ENCODE peak calls at places on chromosomes 16 and 17, in ten cellular contexts. Y is neuronal stem cell; O is IMR-90; L is hepatocyte; C is body of pancreas; I is heart right ventricle; J is CD8-positive, alpha-beta memory T cell; D is MM.1S; B is iPS DF 6.9; S is CD4-positive, CD25-positive, alpha-beta regulatory T cell. H is an unnamed sample.
A peak's percentile ranks its signal among the peaks of the same experiment; 100 is the strongest.

GRCh38 chr16:89841275-89841674 is 13.0 kb downstream of the SPIRE2 start:
- DNase-seq in Y (no peak), O (no peak), L (no peak), C (no peak), I (no peak), J (peak; percentile 53), D (no peak), B (no peak), S (peak; percentile 15), H (no peak)

GRCh38 chr16:81405702-81406113 is 38.9 kb upstream of the CMIP start:
- DNase-seq in Y (no peak), O (peak; percentile 92), L (peak; percentile 88), C (peak; percentile 25), I (no peak), J (no peak), D (no peak), B (no peak), S (no peak), H (peak; percentile 24)

GRCh38 chr16:7792346-7792745 is 459.7 kb downstream of the RBFOX1 start:
- DNase-seq in Y (no peak), O (no peak), L (no peak), C (no peak), I (no peak), J (no peak), D (no peak), B (no peak), S (no peak), H (no peak)

GRCh38 chr16:80515374-80515773 is 25.4 kb upstream of the DYNLRB2 start:
- DNase-seq in Y (no peak), O (no peak), L (no peak), C (no peak), I (no peak), J (no peak), D (no peak), B (no peak), S (no peak), H (no peak)

GRCh38 chr16:57628008-57628781 is at the start of gene ADGRG1:
- DNase-seq in Y (peak; percentile 69), O (peak; percentile 97), L (peak; percentile 94), C (peak; percentile 56), I (peak; percentile 84), J (no peak), D (no peak), B (no peak), S (no peak), H (peak; percentile 55)

GRCh38 chr17:78558181-78558850 is 18.9 kb downstream of the DNAH17 start:
- DNase-seq in Y (no peak), O (no peak), L (no peak), C (no peak), I (no peak), J (no peak), D (no peak), B (no peak), S (no peak), H (no peak)

GRCh38 chr17:61492759-61493526 is 40.7 kb downstream of the TBX4 start:
- DNase-seq in Y (no peak), O (peak; percentile 56), L (no peak), C (no peak), I (no peak), J (no peak), D (no peak), B (no peak), S (no peak), H (no peak)

GRCh38 chr17:79033046-79033616 is 9.2 kb downstream of the C1QTNF1 start:
- DNase-seq in Y (no peak), O (no peak), L (no peak), C (no peak), I (no peak), J (no peak), D (no peak), B (no peak), S (no peak), H (no peak)

GRCh38 chr16:48330847-48331204 is 54.4 kb downstream of the SIAH1 start:
- DNase-seq in Y (no peak), O (no peak), L (no peak), C (no peak), I (no peak), J (no peak), D (no peak), B (no peak), S (no peak), H (no peak)

GRCh38 chr17:40343126-40344119 is 21.1 kb downstream of the GJD3 start:
- DNase-seq in Y (no peak), O (no peak), L (no peak), C (no peak), I (peak; percentile 78), J (no peak), D (no peak), B (no peak), S (no peak), H (no peak)

GRCh38 chr17:40342575-40343058 is 21.9 kb downstream of the GJD3 start:
- DNase-seq in Y (no peak), O (no peak), L (no peak), C (no peak), I (no peak), J (no peak), D (no peak), B (no peak), S (no peak), H (no peak)

GRCh38 chr17:40346061-40346767 is 18.3 kb downstream of the GJD3 start:
- DNase-seq in Y (no peak), O (no peak), L (no peak), C (no peak), I (no peak), J (no peak), D (no peak), B (no peak), S (no peak), H (no peak)

GRCh38 chr17:40345161-40346034 is 19.1 kb downstream of the GJD3 start:
- DNase-seq in Y (peak; percentile 72), O (peak; percentile 51), L (peak; percentile 89), C (peak; percentile 86), I (peak; percentile 83), J (no peak), D (no peak), B (no peak), S (peak; percentile 42), H (peak; percentile 65)

DNA sequence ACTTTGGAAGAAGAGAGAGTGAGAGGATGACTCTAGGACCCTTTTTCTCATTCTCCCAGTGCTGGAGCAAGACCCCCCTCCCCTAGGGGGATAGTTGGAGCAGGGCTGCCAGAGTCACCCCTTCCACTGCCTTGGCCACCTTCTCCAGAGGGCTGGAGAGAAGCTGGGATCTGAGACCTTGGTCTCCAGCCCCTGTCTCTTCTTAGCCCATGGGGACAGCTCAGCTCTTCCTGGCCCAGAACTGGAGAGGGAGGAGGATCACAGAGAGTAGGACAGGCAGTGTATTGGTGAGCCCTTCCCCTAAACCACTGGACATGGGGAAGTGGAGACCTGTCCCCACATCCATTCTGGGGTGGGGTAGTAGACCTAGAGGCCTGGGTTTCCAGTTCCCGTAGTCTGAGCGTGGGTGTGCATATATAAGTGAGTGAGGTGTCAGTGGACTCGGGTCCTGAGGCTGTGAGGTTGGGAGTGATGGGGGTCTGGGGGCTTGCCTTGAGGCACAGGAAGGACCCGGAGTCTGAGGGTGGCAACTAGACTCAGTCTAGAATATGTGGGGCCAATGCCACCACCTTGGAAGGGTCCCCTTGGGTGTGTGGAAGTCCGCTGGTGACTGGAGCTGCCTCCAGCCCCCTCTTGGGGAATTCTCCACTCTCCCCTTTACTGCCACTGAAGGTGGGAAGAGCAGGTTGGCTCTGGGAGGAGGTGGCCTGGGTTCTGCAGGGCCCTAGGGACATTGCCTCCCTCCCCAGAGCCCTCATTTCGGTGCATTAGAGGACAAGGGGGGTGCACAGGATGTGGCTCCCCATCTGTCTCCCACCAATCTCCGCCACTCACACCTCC is 20.0 kb downstream of the GJD3 start:
- DNase-seq in Y (no peak), O (no peak), L (no peak), C (no peak), I (no peak), J (no peak), D (no peak), B (no peak), S (no peak), H (no peak)
- H3K4me1 ChIP-seq in Y (peaks cover 63% of the 10 kb centered on the region), O (peaks cover 55% of the 10 kb centered on the region), L (peaks cover 63% of the 10 kb centered on the region), C (peaks cover 85% of the 10 kb centered on the region), I (peaks cover 82% of the 10 kb centered on the region), J (peaks cover 71% of the 10 kb centered on the region), D (no peaks in the 10 kb centered on the region), B (peaks cover 32% of the 10 kb centered on the region), S (peaks cover 83% of the 10 kb centered on the region), H (peaks cover 22% of the 10 kb centered on the region)

GRCh38 chr16:3054965-3055733 is 8.8 kb downstream of the MMP25 start:
- DNase-seq in Y (no peak), O (no peak), L (no peak), C (no peak), I (no peak), J (no peak), D (no peak), B (no peak), S (no peak), H (no peak)
- H3K4me1 ChIP-seq in Y (peaks cover 5% of the 10 kb centered on the region), O (peaks cover 5% of the 10 kb centered on the region), L (peaks cover 9% of the 10 kb centered on the region), C (peaks cover 21% of the 10 kb centered on the region), I (peaks cover 19% of the 10 kb centered on the region), J (peaks cover 37% of the 10 kb centered on the region), D (peaks cover 3% of the 10 kb centered on the region), B (peaks cover 4% of the 10 kb centered on the region), S (peaks cover 39% of the 10 kb centered on the region), H (peaks cover 7% of the 10 kb centered on the region)

DNA sequence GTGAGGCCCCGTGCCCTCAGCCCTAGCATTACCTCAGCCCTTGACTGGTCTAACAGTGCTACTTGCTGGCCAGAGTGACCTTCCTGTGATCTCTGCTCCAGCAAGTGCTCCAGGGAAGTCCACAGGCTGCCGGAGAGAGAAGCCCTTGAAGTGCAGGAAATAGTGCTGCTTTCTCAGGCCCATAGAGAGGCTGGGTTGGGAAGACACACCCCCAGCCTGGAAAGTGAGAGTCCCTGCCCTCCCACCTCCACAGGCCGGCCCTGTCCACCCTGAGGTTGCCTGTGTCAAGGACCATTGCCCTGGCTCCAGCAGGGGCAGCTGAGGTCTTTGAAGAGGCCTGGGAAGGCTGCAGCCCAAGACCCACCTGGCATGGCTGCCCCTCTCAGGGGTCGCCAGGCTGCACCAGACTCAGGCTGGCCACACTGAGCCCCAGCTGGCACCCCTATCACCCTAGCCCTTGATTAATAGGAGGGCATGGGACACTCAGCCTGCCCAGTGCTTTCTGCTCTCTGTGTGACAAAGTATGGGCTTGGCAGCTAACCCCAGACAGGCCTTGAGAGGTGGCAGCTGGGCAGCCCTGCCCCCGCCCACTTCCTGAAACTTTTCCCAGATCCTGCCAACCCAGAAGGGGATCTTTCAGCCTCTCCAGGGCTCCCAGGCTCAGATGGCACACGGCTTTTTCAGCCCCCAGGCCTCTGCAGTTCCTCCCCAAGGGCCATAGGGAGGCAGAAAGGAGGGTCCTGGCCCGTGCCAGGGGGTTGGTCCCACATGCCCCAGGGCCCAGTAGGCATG is 21.7 kb downstream of the ATP6V0D1 start:
- DNase-seq in Y (no peak), O (no peak), L (no peak), C (peak; percentile 94), I (peak; percentile 59), J (no peak), D (no peak), B (no peak), S (no peak), H (no peak)
- H3K4me1 ChIP-seq in Y (no peaks in the 10 kb centered on the region), O (peaks cover 27% of the 10 kb centered on the region), L (peaks cover 44% of the 10 kb centered on the region), C (peaks cover 81% of the 10 kb centered on the region), I (peaks cover 87% of the 10 kb centered on the region), J (peaks cover 10% of the 10 kb centered on the region), D (no peaks in the 10 kb centered on the region), B (no peaks in the 10 kb centered on the region), S (no peaks in the 10 kb centered on the region), H (no peaks in the 10 kb centered on the region)

GRCh38 chr17:58870747-58871146 is 115.1 kb downstream of the PPM1E start:
- DNase-seq in Y (no peak), O (no peak), L (no peak), C (no peak), I (no peak), J (no peak), D (no peak), B (no peak), S (no peak), H (no peak)

GRCh38 chr17:58873926-58874325 is 118.3 kb downstream of the PPM1E start:
- DNase-seq in Y (no peak), O (no peak), L (no peak), C (no peak), I (no peak), J (no peak), D (no peak), B (no peak), S (no peak), H (no peak)

GRCh38 chr17:58875261-58875660 is 119.6 kb downstream of the PPM1E start:
- DNase-seq in Y (no peak), O (no peak), L (no peak), C (no peak), I (no peak), J (no peak), D (no peak), B (no peak), S (no peak), H (no peak)
- H3K4me1 ChIP-seq in Y (no peaks in the 10 kb centered on the region), O (no peaks in the 10 kb centered on the region), L (no peaks in the 10 kb centered on the region), C (no peaks in the 10 kb centered on the region), I (no peaks in the 10 kb centered on the region), J (no peaks in the 10 kb centered on the region), D (no peaks in the 10 kb centered on the region), B (no peaks in the 10 kb centered on the region), S (no peaks in the 10 kb centered on the region), H (peaks cover 2% of the 10 kb centered on the region)